ENCODE peak calls at places on chromosomes 16 and 17, in seven cellular contexts. G, A, U, R, Y, B and L are unnamed samples.

GRCh38 chr16:87550510-87550961 is 51.8 kb upstream of the JPH3 start:
- DNase-seq in G (no peak), A (peak), U (peak), R (no peak), Y (no peak), B (no peak), L (peak)

GRCh38 chr17:77842148-77842905 is 116.2 kb upstream of the TNRC6C start:
- DNase-seq in G (peak), A (no peak), U (peak), R (peak), Y (peak), B (peak), L (no peak)

GRCh38 chr17:77416096-77416713 is 275.4 kb downstream of the SEC14L1 start:
- DNase-seq in G (no peak), A (no peak), U (no peak), R (no peak), Y (no peak), B (no peak), L (no peak)

GRCh38 chr17:63033142-63033541 is 67.1 kb downstream of the TANC2 start:
- DNase-seq in G (no peak), A (no peak), U (no peak), R (no peak), Y (no peak), B (no peak), L (no peak)

GRCh38 chr17:73018599-73018998 is 73.9 kb downstream of the SLC39A11 start:
- DNase-seq in G (no peak), A (no peak), U (no peak), R (no peak), Y (no peak), B (no peak), L (no peak)

GRCh38 chr17:59892251-59892848 is 393 bp downstream of the TUBD1 start:
- DNase-seq in G (no peak), A (no peak), U (no peak), R (no peak), Y (no peak), B (no peak), L (no peak)

GRCh38 chr16:85286970-85287814 is 174.9 kb upstream of the CIBAR2 start:
- DNase-seq in G (no peak), A (no peak), U (no peak), R (no peak), Y (no peak), B (peak), L (no peak)

GRCh38 chr16:28491080-28491969 is 549 bp downstream of the CLN3 start:
- DNase-seq in G (peak), A (no peak), U (no peak), R (peak), Y (peak), B (no peak), L (peak)

GRCh38 chr17:34665150-34665802 is 85.9 kb downstream of the TMEM132E start:
- DNase-seq in G (no peak), A (no peak), U (no peak), R (no peak), Y (no peak), B (no peak), L (no peak)

GRCh38 chr16:26464576-26465266 is 602.0 kb upstream of the C16orf82 start:
- DNase-seq in G (no peak), A (no peak), U (no peak), R (no peak), Y (no peak), B (no peak), L (no peak)

GRCh38 chr16:70805380-70805779 is 4.4 kb upstream of the VAC14 start:
- DNase-seq in G (no peak), A (no peak), U (no peak), R (no peak), Y (no peak), B (peak), L (no peak)

GRCh38 chr17:81703747-81704654 is 834 bp downstream of the MRPL12 start:
- DNase-seq in G (no peak), A (no peak), U (no peak), R (no peak), Y (no peak), B (no peak), L (no peak)

GRCh38 chr17:21532763-21533385 is 156.7 kb downstream of the KCNJ12 start:
- DNase-seq in G (no peak), A (no peak), U (no peak), R (no peak), Y (no peak), B (no peak), L (no peak)

GRCh38 chr17:65684631-65685030 is 123.2 kb upstream of the AXIN2 start:
- DNase-seq in G (no peak), A (no peak), U (no peak), R (no peak), Y (peak), B (peak), L (no peak)

GRCh38 chr16:25009822-25010221 is 5.3 kb downstream of the ARHGAP17 start:
- DNase-seq in G (no peak), A (no peak), U (no peak), R (no peak), Y (no peak), B (peak), L (no peak)

GRCh38 chr17:79777166-79777843 is 643 bp upstream of the CBX2 start:
- DNase-seq in G (no peak), A (no peak), U (no peak), R (peak), Y (peak), B (peak), L (peak)

GRCh38 chr17:16925461-16926060 is 46.4 kb downstream of the TNFRSF13B start:
- DNase-seq in G (no peak), A (no peak), U (no peak), R (no peak), Y (no peak), B (no peak), L (no peak)

GRCh38 chr17:37299257-37299985 is 76.4 kb upstream of the C17orf78 start:
- DNase-seq in G (peak), A (no peak), U (no peak), R (peak), Y (no peak), B (no peak), L (no peak)

GRCh38 chr16:30163538-30163937 is 19.9 kb upstream of the CORO1A start:
- DNase-seq in G (no peak), A (no peak), U (no peak), R (no peak), Y (no peak), B (no peak), L (no peak)

GRCh38 chr17:38742431-38743308 is 5.5 kb downstream of the PCGF2 start:
- DNase-seq in G (no peak), A (no peak), U (no peak), R (peak), Y (peak), B (peak), L (no peak)

GRCh38 chr17:36947922-36948716 is 635 bp upstream of the AATF start:
- DNase-seq in G (no peak), A (no peak), U (no peak), R (no peak), Y (no peak), B (no peak), L (peak)

GRCh38 chr17:82231562-82232321 is 2.9 kb downstream of the SLC16A3 start:
- DNase-seq in G (peak), A (no peak), U (no peak), R (peak), Y (peak), B (peak), L (peak)

GRCh38 chr17:61338000-61338864 is 61.4 kb upstream of the TBX2 start:
- DNase-seq in G (peak), A (no peak), U (no peak), R (peak), Y (peak), B (peak), L (no peak)

GRCh38 chr17:82178499-82179290 is 33.9 kb downstream of the CCDC57 start:
- DNase-seq in G (no peak), A (no peak), U (no peak), R (no peak), Y (no peak), B (no peak), L (no peak)

GRCh38 chr16:64629622-64630021 is 492.2 kb downstream of the CDH11 start:
- DNase-seq in G (no peak), A (no peak), U (no peak), R (no peak), Y (no peak), B (no peak), L (no peak)

GRCh38 chr17:77563439-77564102 is 394.9 kb upstream of the TNRC6C start:
- DNase-seq in G (no peak), A (no peak), U (no peak), R (no peak), Y (no peak), B (no peak), L (no peak)

GRCh38 chr16:10968509-10968908 is 24.1 kb downstream of the CLEC16A start:
- DNase-seq in G (no peak), A (no peak), U (no peak), R (no peak), Y (no peak), B (no peak), L (no peak)

GRCh38 chr17:27481327-27481726 is 25.1 kb downstream of the KSR1 start:
- DNase-seq in G (no peak), A (no peak), U (no peak), R (no peak), Y (no peak), B (no peak), L (no peak)

GRCh38 chr16:87984868-87985267 is 33.6 kb downstream of the BANP start:
- DNase-seq in G (no peak), A (no peak), U (no peak), R (no peak), Y (no peak), B (no peak), L (no peak)

GRCh38 chr16:14302031-14302398 is 230.9 kb downstream of the MRTFB start:
- DNase-seq in G (no peak), A (no peak), U (no peak), R (peak), Y (peak), B (peak), L (peak)

GRCh38 chr17:58966208-58966607 is 140.5 kb downstream of the TRIM37 start:
- DNase-seq in G (no peak), A (no peak), U (no peak), R (no peak), Y (no peak), B (no peak), L (no peak)

GRCh38 chr17:67992541-67993152 is 3.6 kb downstream of the C17orf58 start:
- DNase-seq in G (peak), A (no peak), U (no peak), R (peak), Y (no peak), B (no peak), L (no peak)

GRCh38 chr16:70630960-70631745 is 15.2 kb upstream of the IL34 start:
- DNase-seq in G (no peak), A (no peak), U (no peak), R (no peak), Y (no peak), B (peak), L (no peak)

GRCh38 chr16:77739493-77739892 is 17.2 kb downstream of the NUDT7 start:
- DNase-seq in G (no peak), A (no peak), U (no peak), R (peak), Y (peak), B (peak), L (no peak)

GRCh38 chr16:4519274-4520058 is 19.1 kb downstream of the CDIP1 start:
- DNase-seq in G (no peak), A (no peak), U (no peak), R (no peak), Y (no peak), B (no peak), L (no peak)

GRCh38 chr17:37413875-37414519 is 7.3 kb downstream of the TADA2A start:
- DNase-seq in G (no peak), A (no peak), U (no peak), R (no peak), Y (no peak), B (peak), L (no peak)

GRCh38 chr16:64907844-64908243 is 214.0 kb downstream of the CDH11 start:
- DNase-seq in G (no peak), A (no peak), U (no peak), R (peak), Y (no peak), B (peak), L (no peak)

GRCh38 chr16:80122155-80122554 is 418.6 kb upstream of the DYNLRB2 start:
- DNase-seq in G (no peak), A (no peak), U (no peak), R (peak), Y (no peak), B (no peak), L (no peak)